ENCODE peak calls at places on chromosome 19, in five cellular contexts. L is Panc1, M is AG04450, H is ovary, J is heart left ventricle. Z is an unnamed sample.

GRCh38 chr19:37930416-37930815 is 23.4 kb downstream of the SIPA1L3 start:
- DNase-seq in L (no peak), M (no peak), H (no peak), J (no peak), Z (no peak)

GRCh38 chr19:35288843-35289355 is 3.1 kb upstream of the MAG start:
- DNase-seq in L (no peak), M (no peak), H (no peak), J (no peak), Z (no peak)

GRCh38 chr19:14512420-14512961 is 5.7 kb downstream of the DNAJB1 start:
- DNase-seq in L (no peak), M (no peak), H (no peak), J (no peak), Z (no peak)

GRCh38 chr19:51552996-51553725 is 17.9 kb upstream of the ZNF175 start:
- DNase-seq in L (no peak), M (peak; percentile 23), H (peak; percentile 32), J (peak; percentile 81), Z (peak; percentile 28)

GRCh38 chr19:27733551-27734266 is 1479.2 kb downstream of the UQCRFS1 start:
- DNase-seq in L (no peak), M (no peak), H (no peak), J (no peak), Z (no peak)

GRCh38 chr19:46109876-46110275 is 14.6 kb downstream of the IGFL3 start:
- DNase-seq in L (no peak), M (no peak), H (no peak), J (no peak), Z (no peak)

GRCh38 chr19:49790866-49791265 is 22.2 kb downstream of the FUZ start:
- DNase-seq in L (no peak), M (no peak), H (peak; percentile 93), J (peak; percentile 70), Z (no peak)

GRCh38 chr19:41590945-41591344 is 15.0 kb downstream of the CEACAM21 start:
- DNase-seq in L (no peak), M (no peak), H (no peak), J (no peak), Z (no peak)

GRCh38 chr19:48333467-48334384 is 8.4 kb downstream of the EMP3 start:
- DNase-seq in L (no peak), M (peak; percentile 87), H (peak; percentile 87), J (peak; percentile 93), Z (peak; percentile 91)

GRCh38 chr19:30371157-30371845 is 883 bp upstream of the ZNF536 start:
- DNase-seq in L (no peak), M (no peak), H (no peak), J (no peak), Z (no peak)

GRCh38 chr19:51128227-51128626 is 3.5 kb downstream of the SIGLEC9 start:
- DNase-seq in L (no peak), M (no peak), H (no peak), J (no peak), Z (no peak)

GRCh38 chr19:37698216-37698615 is 21.3 kb downstream of the ZNF607 start:
- DNase-seq in L (no peak), M (no peak), H (no peak), J (no peak), Z (no peak)

GRCh38 chr19:32773126-32773525 is 53.6 kb downstream of the TDRD12 start:
- DNase-seq in L (no peak), M (no peak), H (no peak), J (no peak), Z (no peak)

GRCh38 chr19:51531349-51532315 is at the start of gene SIGLEC6:
- DNase-seq in L (no peak), M (no peak), H (no peak), J (peak; percentile 63), Z (no peak)

GRCh38 chr19:43595605-43595998 is 332 bp downstream of the IRGQ start:
- DNase-seq in L (no peak), M (no peak), H (no peak), J (no peak), Z (no peak)

GRCh38 chr19:11242864-11243797 is 3.7 kb downstream of the ANGPTL8 start:
- DNase-seq in L (no peak), M (peak; percentile 65), H (peak; percentile 96), J (peak; percentile 95), Z (peak; percentile 67)

GRCh38 chr19:45103625-45104319 is 10.8 kb downstream of the PPP1R37 start:
- DNase-seq in L (no peak), M (no peak), H (no peak), J (peak; percentile 37), Z (no peak)

GRCh38 chr19:7916137-7916907 is 1.7 kb downstream of the TGFBR3L start:
- DNase-seq in L (no peak), M (no peak), H (no peak), J (no peak), Z (no peak)

GRCh38 chr19:50658438-50659317 is 9.4 kb downstream of the C19orf81 start:
- DNase-seq in L (no peak), M (no peak), H (peak; percentile 26), J (peak; percentile 77), Z (peak; percentile 3)

GRCh38 chr19:7870571-7871279 is 3.5 kb downstream of the PRR36 start:
- DNase-seq in L (peak; percentile 71), M (no peak), H (peak; percentile 82), J (peak; percentile 61), Z (peak; percentile 35)

GRCh38 chr19:57302020-57302465 is 18.2 kb upstream of the ZNF543 start:
- DNase-seq in L (no peak), M (peak; percentile 87), H (no peak), J (peak; percentile 25), Z (peak; percentile 83)

GRCh38 chr19:35346193-35347052 is 1.3 kb upstream of the FFAR1 start:
- DNase-seq in L (no peak), M (no peak), H (no peak), J (no peak), Z (no peak)

GRCh38 chr19:31784631-31785237 is 435.5 kb upstream of the TSHZ3 start:
- DNase-seq in L (no peak), M (no peak), H (peak; percentile 51), J (no peak), Z (no peak)

GRCh38 chr19:38385804-38386257 is 2.0 kb downstream of the GGN start:
- DNase-seq in L (no peak), M (no peak), H (no peak), J (no peak), Z (no peak)

GRCh38 chr19:5644051-5644450 is 21.2 kb downstream of the SAFB start:
- DNase-seq in L (no peak), M (no peak), H (no peak), J (no peak), Z (no peak)

GRCh38 chr19:42529248-42529764 is 1.0 kb upstream of the CEACAM1 start:
- DNase-seq in L (peak; percentile 57), M (no peak), H (no peak), J (peak; percentile 40), Z (peak; percentile 42)

GRCh38 chr19:4878491-4878968 is 11.1 kb upstream of the PLIN3 start:
- DNase-seq in L (no peak), M (no peak), H (no peak), J (no peak), Z (no peak)

GRCh38 chr19:18978616-18979015 is 37.6 kb upstream of the HOMER3 start:
- DNase-seq in L (no peak), M (no peak), H (no peak), J (no peak), Z (no peak)
- H3K4me3 ChIP-seq in L (no peak overlapping the region), M (no peak overlapping the region), H (no peak overlapping the region), J (no peak overlapping the region), Z (no peak overlapping the region)

GRCh38 chr19:36577271-36577996 is 4.3 kb upstream of the ZNF529 start:
- DNase-seq in L (no peak), M (no peak), H (no peak), J (no peak), Z (no peak)

GRCh38 chr19:36572593-36573019 is 486 bp downstream of the ZNF529 start:
- DNase-seq in L (no peak), M (no peak), H (no peak), J (no peak), Z (no peak)

GRCh38 chr19:36573020-36573947 is at the start of gene ZNF529:
- DNase-seq in L (peak; percentile 87), M (peak; percentile 59), H (peak; percentile 79), J (peak; percentile 92), Z (peak; percentile 89)

GRCh38 chr19:36573948-36574726 is 1.0 kb upstream of the ZNF529 start:
- DNase-seq in L (no peak), M (no peak), H (no peak), J (no peak), Z (peak; percentile 32)

GRCh38 chr19:36574762-36575161 is 1.7 kb upstream of the ZNF529 start:
- DNase-seq in L (no peak), M (no peak), H (no peak), J (no peak), Z (no peak)
- H3K4me3 ChIP-seq in L (peak overlapping the region; percentile 99), M (peak overlapping the region; percentile 99), H (no peak overlapping the region), J (no peak overlapping the region), Z (no peak overlapping the region)

GRCh38 chr19:6718741-6719539 is 1.5 kb downstream of the C3 start:
- DNase-seq in L (no peak), M (no peak), H (no peak), J (no peak), Z (no peak)

GRCh38 chr19:6721113-6721474 is 644 bp upstream of the C3 start:
- DNase-seq in L (no peak), M (no peak), H (no peak), J (no peak), Z (no peak)

GRCh38 chr19:6720369-6721112 is at the start of gene C3:
- DNase-seq in L (no peak), M (no peak), H (peak; percentile 79), J (peak; percentile 80), Z (no peak)

GRCh38 chr19:6719540-6719861 is 949 bp downstream of the C3 start:
- DNase-seq in L (no peak), M (no peak), H (no peak), J (no peak), Z (no peak)

GRCh38 chr19:6719992-6720368 is 470 bp downstream of the C3 start:
- DNase-seq in L (no peak), M (no peak), H (no peak), J (no peak), Z (no peak)
- H3K4me3 ChIP-seq in L (no peak overlapping the region), M (no peak overlapping the region), H (peak overlapping the region; percentile 21), J (no peak overlapping the region), Z (no peak overlapping the region)

GRCh38 chr19:23070353-23070781 is 46.5 kb upstream of the ZNF730 start:
- DNase-seq in L (no peak), M (no peak), H (peak; percentile 33), J (peak; percentile 43), Z (peak; percentile 38)
- H3K4me3 ChIP-seq in L (no peak overlapping the region), M (no peak overlapping the region), H (peak overlapping the region; percentile 27), J (peak overlapping the region; percentile 16), Z (peak overlapping the region; percentile 35)

GRCh38 chr19:2983351-2984195 is 6.2 kb downstream of the TLE6 start:
- DNase-seq in L (no peak), M (no peak), H (peak; percentile 43), J (peak; percentile 83), Z (peak; percentile 84)
- H3K4me3 ChIP-seq in L (no peak overlapping the region), M (peak overlapping the region; percentile 57), H (peak overlapping the region; percentile 29), J (no peak overlapping the region), Z (peak overlapping the region; percentile 36)